ENCODE peak calls at places on chromosomes 7 and 10, in six cellular contexts. One of them, this sample, is unnamed.
A peak's percentile ranks its signal among the peaks of the same experiment; 100 is the strongest.

GRCh38 chr10:128627811-128628210 is 501.6 kb upstream of the MKI67 start:
- DNase-seq in brain microvascular endothelial cell: no peak
- DNase-seq in CD4-positive, CD25-positive, alpha-beta regulatory T cell: no peak
- DNase-seq in mesenchymal stem cell: no peak
- DNase-seq in aorta: no peak
- DNase-seq in cardiac muscle cell: no peak
- DNase-seq in this sample: no peak

GRCh38 chr7:5330288-5330687 is 47.5 kb downstream of the SLC29A4 start:
- DNase-seq in brain microvascular endothelial cell: no peak
- DNase-seq in aorta: no peak
- DNase-seq in cardiac muscle cell: no peak
- DNase-seq in mesenchymal stem cell: no peak
- DNase-seq in CD4-positive, CD25-positive, alpha-beta regulatory T cell: no peak
- DNase-seq in this sample: no peak

GRCh38 chr7:54839538-54840213 is 80.7 kb upstream of the SEC61G start:
- DNase-seq in CD4-positive, CD25-positive, alpha-beta regulatory T cell: no peak
- DNase-seq in brain microvascular endothelial cell: peak; percentile 72
- DNase-seq in aorta: peak; percentile 90
- DNase-seq in cardiac muscle cell: peak; percentile 29
- DNase-seq in mesenchymal stem cell: peak; percentile 36
- DNase-seq in this sample: peak; percentile 78

GRCh38 chr7:76424413-76425111 is at the start of gene ZP3:
- DNase-seq in cardiac muscle cell: no peak
- DNase-seq in aorta: no peak
- DNase-seq in mesenchymal stem cell: no peak
- DNase-seq in CD4-positive, CD25-positive, alpha-beta regulatory T cell: no peak
- DNase-seq in brain microvascular endothelial cell: no peak
- DNase-seq in this sample: no peak

GRCh38 chr10:110392860-110393732 is 88.4 kb upstream of the SMNDC1 start:
- DNase-seq in brain microvascular endothelial cell: no peak
- DNase-seq in CD4-positive, CD25-positive, alpha-beta regulatory T cell: no peak
- DNase-seq in mesenchymal stem cell: peak; percentile 79
- DNase-seq in aorta: peak; percentile 86
- DNase-seq in cardiac muscle cell: no peak
- DNase-seq in this sample: no peak

GRCh38 chr7:153385502-153385901 is 626.0 kb downstream of the ACTR3B start:
- DNase-seq in aorta: no peak
- DNase-seq in cardiac muscle cell: no peak
- DNase-seq in mesenchymal stem cell: no peak
- DNase-seq in CD4-positive, CD25-positive, alpha-beta regulatory T cell: no peak
- DNase-seq in brain microvascular endothelial cell: no peak
- DNase-seq in this sample: no peak

GRCh38 chr7:149811221-149811620 is 27.0 kb upstream of the ZNF862 start:
- DNase-seq in brain microvascular endothelial cell: no peak
- DNase-seq in cardiac muscle cell: no peak
- DNase-seq in mesenchymal stem cell: peak; percentile 16
- DNase-seq in CD4-positive, CD25-positive, alpha-beta regulatory T cell: no peak
- DNase-seq in aorta: no peak
- DNase-seq in this sample: no peak

GRCh38 chr10:45456822-45457221 is 82.8 kb downstream of the ALOX5 start:
- DNase-seq in cardiac muscle cell: no peak
- DNase-seq in CD4-positive, CD25-positive, alpha-beta regulatory T cell: no peak
- DNase-seq in brain microvascular endothelial cell: no peak
- DNase-seq in mesenchymal stem cell: no peak
- DNase-seq in aorta: no peak
- DNase-seq in this sample: no peak

GRCh38 chr10:32147730-32148129 is 91.5 kb upstream of the KIF5B start:
- DNase-seq in cardiac muscle cell: no peak
- DNase-seq in mesenchymal stem cell: no peak
- DNase-seq in brain microvascular endothelial cell: no peak
- DNase-seq in aorta: no peak
- DNase-seq in CD4-positive, CD25-positive, alpha-beta regulatory T cell: no peak
- DNase-seq in this sample: no peak

GRCh38 chr7:22718200-22718711 is 8.7 kb upstream of the IL6 start:
- DNase-seq in aorta: no peak
- DNase-seq in cardiac muscle cell: no peak
- DNase-seq in brain microvascular endothelial cell: peak; percentile 95
- DNase-seq in mesenchymal stem cell: peak; percentile 58
- DNase-seq in CD4-positive, CD25-positive, alpha-beta regulatory T cell: no peak
- DNase-seq in this sample: peak; percentile 94

GRCh38 chr7:157701395-157701794 is 364.6 kb downstream of the DNAJB6 start:
- DNase-seq in aorta: peak; percentile 34
- DNase-seq in mesenchymal stem cell: no peak
- DNase-seq in cardiac muscle cell: no peak
- DNase-seq in brain microvascular endothelial cell: no peak
- DNase-seq in CD4-positive, CD25-positive, alpha-beta regulatory T cell: no peak
- DNase-seq in this sample: no peak

GRCh38 chr10:13099666-13100348 is at the start of gene OPTN:
- DNase-seq in brain microvascular endothelial cell: peak; percentile 83
- DNase-seq in cardiac muscle cell: peak; percentile 81
- DNase-seq in mesenchymal stem cell: peak; percentile 92
- DNase-seq in aorta: peak; percentile 93
- DNase-seq in CD4-positive, CD25-positive, alpha-beta regulatory T cell: peak; percentile 78
- DNase-seq in this sample: peak; percentile 59

GRCh38 chr10:34047389-34047788 is 712.9 kb upstream of the NRP1 start:
- DNase-seq in cardiac muscle cell: no peak
- DNase-seq in CD4-positive, CD25-positive, alpha-beta regulatory T cell: no peak
- DNase-seq in mesenchymal stem cell: no peak
- DNase-seq in brain microvascular endothelial cell: no peak
- DNase-seq in aorta: no peak
- DNase-seq in this sample: no peak

GRCh38 chr7:71198391-71198790 is 66.4 kb downstream of the GALNT17 start:
- DNase-seq in aorta: no peak
- DNase-seq in mesenchymal stem cell: no peak
- DNase-seq in CD4-positive, CD25-positive, alpha-beta regulatory T cell: no peak
- DNase-seq in brain microvascular endothelial cell: no peak
- DNase-seq in cardiac muscle cell: no peak
- DNase-seq in this sample: no peak

GRCh38 chr7:43248553-43248952 is 136.1 kb downstream of the HECW1 start:
- DNase-seq in brain microvascular endothelial cell: no peak
- DNase-seq in cardiac muscle cell: no peak
- DNase-seq in aorta: no peak
- DNase-seq in mesenchymal stem cell: no peak
- DNase-seq in CD4-positive, CD25-positive, alpha-beta regulatory T cell: no peak
- DNase-seq in this sample: no peak

GRCh38 chr10:44383749-44384600 is 922 bp downstream of the CXCL12 start:
- DNase-seq in cardiac muscle cell: peak; percentile 63
- DNase-seq in aorta: peak; percentile 81
- DNase-seq in CD4-positive, CD25-positive, alpha-beta regulatory T cell: no peak
- DNase-seq in mesenchymal stem cell: peak; percentile 50
- DNase-seq in brain microvascular endothelial cell: peak; percentile 9
- DNase-seq in this sample: no peak

GRCh38 chr7:80499350-80499955 is 12.4 kb downstream of the GNAT3 start:
- DNase-seq in mesenchymal stem cell: peak; percentile 92
- DNase-seq in brain microvascular endothelial cell: peak; percentile 97
- DNase-seq in aorta: no peak
- DNase-seq in CD4-positive, CD25-positive, alpha-beta regulatory T cell: no peak
- DNase-seq in cardiac muscle cell: peak; percentile 18
- DNase-seq in this sample: peak; percentile 89

GRCh38 chr7:150514748-150515222 is at the start of gene GIMAP7:
- DNase-seq in cardiac muscle cell: no peak
- DNase-seq in brain microvascular endothelial cell: no peak
- DNase-seq in CD4-positive, CD25-positive, alpha-beta regulatory T cell: peak; percentile 79
- DNase-seq in aorta: no peak
- DNase-seq in mesenchymal stem cell: no peak
- DNase-seq in this sample: no peak

GRCh38 chr10:43922335-43923280 is 273.9 kb upstream of the ZNF32 start:
- DNase-seq in aorta: no peak
- DNase-seq in mesenchymal stem cell: no peak
- DNase-seq in cardiac muscle cell: no peak
- DNase-seq in brain microvascular endothelial cell: no peak
- DNase-seq in CD4-positive, CD25-positive, alpha-beta regulatory T cell: no peak
- DNase-seq in this sample: no peak

GRCh38 chr7:151361193-151361959 is 19.8 kb downstream of the NUB1 start:
- DNase-seq in aorta: no peak
- DNase-seq in brain microvascular endothelial cell: peak; percentile 30
- DNase-seq in CD4-positive, CD25-positive, alpha-beta regulatory T cell: no peak
- DNase-seq in cardiac muscle cell: no peak
- DNase-seq in mesenchymal stem cell: no peak
- DNase-seq in this sample: no peak

GRCh38 chr10:104045151-104046089 is 40.3 kb downstream of the COL17A1 start:
- DNase-seq in CD4-positive, CD25-positive, alpha-beta regulatory T cell: no peak
- DNase-seq in brain microvascular endothelial cell: peak; percentile 82
- DNase-seq in aorta: no peak
- DNase-seq in mesenchymal stem cell: peak; percentile 73
- DNase-seq in cardiac muscle cell: peak; percentile 66
- DNase-seq in this sample: peak; percentile 80

GRCh38 chr7:685540-685939 is 41.0 kb upstream of the DNAAF5 start:
- DNase-seq in CD4-positive, CD25-positive, alpha-beta regulatory T cell: no peak
- DNase-seq in mesenchymal stem cell: peak; percentile 8
- DNase-seq in aorta: no peak
- DNase-seq in brain microvascular endothelial cell: no peak
- DNase-seq in cardiac muscle cell: no peak
- DNase-seq in this sample: no peak

GRCh38 chr7:50426280-50427045 is 23.7 kb downstream of the FIGNL1 start:
- DNase-seq in CD4-positive, CD25-positive, alpha-beta regulatory T cell: no peak
- DNase-seq in mesenchymal stem cell: no peak
- DNase-seq in cardiac muscle cell: no peak
- DNase-seq in brain microvascular endothelial cell: no peak
- DNase-seq in aorta: no peak
- DNase-seq in this sample: no peak

GRCh38 chr10:65313406-65313805 is 1612.4 kb upstream of the LRRTM3 start:
- DNase-seq in brain microvascular endothelial cell: peak; percentile 25
- DNase-seq in mesenchymal stem cell: peak; percentile 8
- DNase-seq in CD4-positive, CD25-positive, alpha-beta regulatory T cell: no peak
- DNase-seq in cardiac muscle cell: no peak
- DNase-seq in aorta: no peak
- DNase-seq in this sample: peak; percentile 82

GRCh38 chr10:43233601-43234430 is 33.0 kb downstream of the RASGEF1A start:
- DNase-seq in aorta: peak; percentile 57
- DNase-seq in brain microvascular endothelial cell: no peak
- DNase-seq in CD4-positive, CD25-positive, alpha-beta regulatory T cell: no peak
- DNase-seq in cardiac muscle cell: no peak
- DNase-seq in mesenchymal stem cell: no peak
- DNase-seq in this sample: no peak

GRCh38 chr7:100689230-100690135 is 4.6 kb downstream of the GIGYF1 start:
- DNase-seq in aorta: no peak
- DNase-seq in cardiac muscle cell: no peak
- DNase-seq in CD4-positive, CD25-positive, alpha-beta regulatory T cell: no peak
- DNase-seq in brain microvascular endothelial cell: no peak
- DNase-seq in mesenchymal stem cell: no peak
- DNase-seq in this sample: no peak

GRCh38 chr7:100688593-100688860 is 5.5 kb downstream of the GIGYF1 start:
- DNase-seq in CD4-positive, CD25-positive, alpha-beta regulatory T cell: no peak
- DNase-seq in mesenchymal stem cell: no peak
- DNase-seq in brain microvascular endothelial cell: no peak
- DNase-seq in cardiac muscle cell: no peak
- DNase-seq in aorta: no peak
- DNase-seq in this sample: no peak

GRCh38 chr7:100687261-100687660 is 6.8 kb downstream of the GIGYF1 start:
- DNase-seq in CD4-positive, CD25-positive, alpha-beta regulatory T cell: no peak
- DNase-seq in mesenchymal stem cell: no peak
- DNase-seq in cardiac muscle cell: no peak
- DNase-seq in brain microvascular endothelial cell: no peak
- DNase-seq in aorta: no peak
- DNase-seq in this sample: no peak

GRCh38 chr7:100686822-100687211 is 7.2 kb downstream of the GIGYF1 start:
- DNase-seq in aorta: no peak
- DNase-seq in brain microvascular endothelial cell: no peak
- DNase-seq in CD4-positive, CD25-positive, alpha-beta regulatory T cell: no peak
- DNase-seq in cardiac muscle cell: no peak
- DNase-seq in mesenchymal stem cell: no peak
- DNase-seq in this sample: no peak

GRCh38 chr7:100687740-100688592 is 6.1 kb downstream of the GIGYF1 start:
- DNase-seq in brain microvascular endothelial cell: no peak
- DNase-seq in cardiac muscle cell: no peak
- DNase-seq in mesenchymal stem cell: no peak
- DNase-seq in aorta: no peak
- DNase-seq in CD4-positive, CD25-positive, alpha-beta regulatory T cell: no peak
- DNase-seq in this sample: no peak
- H3K27ac ChIP-seq in brain microvascular endothelial cell: no peak overlapping the region
- H3K27ac ChIP-seq in cardiac muscle cell: no peak overlapping the region
- H3K27ac ChIP-seq in mesenchymal stem cell: no peak overlapping the region
- H3K27ac ChIP-seq in aorta: no peak overlapping the region
- H3K27ac ChIP-seq in CD4-positive, CD25-positive, alpha-beta regulatory T cell: no peak overlapping the region
- H3K27ac ChIP-seq in this sample: no peak overlapping the region

GRCh38 chr7:47844311-47844710 is 104.0 kb downstream of the PKD1L1 start:
- DNase-seq in mesenchymal stem cell: no peak
- DNase-seq in aorta: no peak
- DNase-seq in CD4-positive, CD25-positive, alpha-beta regulatory T cell: no peak
- DNase-seq in brain microvascular endothelial cell: no peak
- DNase-seq in cardiac muscle cell: no peak
- DNase-seq in this sample: peak; percentile 73
- H3K27ac ChIP-seq in mesenchymal stem cell: no peak overlapping the region
- H3K27ac ChIP-seq in aorta: no peak overlapping the region
- H3K27ac ChIP-seq in CD4-positive, CD25-positive, alpha-beta regulatory T cell: no peak overlapping the region
- H3K27ac ChIP-seq in brain microvascular endothelial cell: no peak overlapping the region
- H3K27ac ChIP-seq in cardiac muscle cell: no peak overlapping the region
- H3K27ac ChIP-seq in this sample: peak overlapping the region; percentile 76

GRCh38 chr7:69687739-69688431 is 89.6 kb downstream of the AUTS2 start:
- DNase-seq in aorta: no peak
- DNase-seq in cardiac muscle cell: no peak
- DNase-seq in brain microvascular endothelial cell: no peak
- DNase-seq in mesenchymal stem cell: no peak
- DNase-seq in CD4-positive, CD25-positive, alpha-beta regulatory T cell: no peak
- DNase-seq in this sample: no peak

GRCh38 chr7:69690329-69690728 is 92.1 kb downstream of the AUTS2 start:
- DNase-seq in mesenchymal stem cell: no peak
- DNase-seq in brain microvascular endothelial cell: no peak
- DNase-seq in aorta: no peak
- DNase-seq in CD4-positive, CD25-positive, alpha-beta regulatory T cell: no peak
- DNase-seq in cardiac muscle cell: no peak
- DNase-seq in this sample: no peak

GRCh38 chr7:69691734-69692133 is 93.5 kb downstream of the AUTS2 start:
- DNase-seq in CD4-positive, CD25-positive, alpha-beta regulatory T cell: no peak
- DNase-seq in aorta: no peak
- DNase-seq in brain microvascular endothelial cell: no peak
- DNase-seq in cardiac muscle cell: no peak
- DNase-seq in mesenchymal stem cell: no peak
- DNase-seq in this sample: no peak

GRCh38 chr7:69693042-69693441 is 94.8 kb downstream of the AUTS2 start:
- DNase-seq in brain microvascular endothelial cell: no peak
- DNase-seq in aorta: no peak
- DNase-seq in mesenchymal stem cell: no peak
- DNase-seq in cardiac muscle cell: no peak
- DNase-seq in CD4-positive, CD25-positive, alpha-beta regulatory T cell: no peak
- DNase-seq in this sample: no peak

GRCh38 chr7:69691327-69691726 is 93.1 kb downstream of the AUTS2 start:
- DNase-seq in mesenchymal stem cell: no peak
- DNase-seq in cardiac muscle cell: no peak
- DNase-seq in CD4-positive, CD25-positive, alpha-beta regulatory T cell: no peak
- DNase-seq in aorta: no peak
- DNase-seq in brain microvascular endothelial cell: no peak
- DNase-seq in this sample: no peak
- H3K27ac ChIP-seq in mesenchymal stem cell: no peak overlapping the region
- H3K27ac ChIP-seq in cardiac muscle cell: no peak overlapping the region
- H3K27ac ChIP-seq in CD4-positive, CD25-positive, alpha-beta regulatory T cell: no peak overlapping the region
- H3K27ac ChIP-seq in aorta: no peak overlapping the region
- H3K27ac ChIP-seq in brain microvascular endothelial cell: no peak overlapping the region
- H3K27ac ChIP-seq in this sample: no peak overlapping the region

DNA sequence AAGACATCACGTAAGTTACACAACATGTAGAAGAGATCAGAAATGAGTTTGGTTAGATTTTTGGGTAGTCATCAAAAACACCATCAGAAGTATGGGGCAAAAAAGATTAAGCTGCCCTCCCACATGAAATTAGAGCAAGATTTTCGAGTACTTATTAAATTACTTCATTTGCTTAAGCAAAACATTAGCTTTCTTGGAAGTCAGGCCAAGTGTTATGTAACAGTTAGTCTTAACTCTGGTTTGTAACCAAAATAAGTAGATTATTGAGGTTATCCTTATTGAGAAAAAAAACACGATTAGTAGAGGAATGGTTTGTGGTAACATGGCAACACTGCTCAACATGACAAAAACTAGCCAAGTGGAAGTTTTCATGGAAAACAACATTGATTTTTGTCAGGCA is 37.9 kb downstream of the HBP1 start:
- DNase-seq in aorta: no peak
- DNase-seq in CD4-positive, CD25-positive, alpha-beta regulatory T cell: no peak
- DNase-seq in cardiac muscle cell: no peak
- DNase-seq in mesenchymal stem cell: no peak
- DNase-seq in brain microvascular endothelial cell: no peak
- DNase-seq in this sample: no peak
- H3K27ac ChIP-seq in aorta: no peak overlapping the region
- H3K27ac ChIP-seq in CD4-positive, CD25-positive, alpha-beta regulatory T cell: no peak overlapping the region
- H3K27ac ChIP-seq in cardiac muscle cell: no peak overlapping the region
- H3K27ac ChIP-seq in mesenchymal stem cell: no peak overlapping the region
- H3K27ac ChIP-seq in brain microvascular endothelial cell: no peak overlapping the region
- H3K27ac ChIP-seq in this sample: no peak overlapping the region

This sample was measured in PC-3.